ENCODE peak calls at places on chromosomes 12 and 14, in nine cellular contexts. I, U, G, V, S, B, K, P and J are unnamed samples.

GRCh38 chr12:116590561-116590960 is 31.4 kb downstream of the MAP1LC3B2 start:
- DNase-seq in I (no peak), U (no peak), G (no peak), V (no peak), S (no peak), B (no peak), K (peak; percentile 29), P (no peak), J (no peak)

GRCh38 chr12:80313184-80313583 is 130.9 kb upstream of the PTPRQ start:
- DNase-seq in I (no peak), U (no peak), G (no peak), V (no peak), S (no peak), B (no peak), K (peak; percentile 29), P (no peak), J (no peak)

GRCh38 chr14:45698462-45699134 is 445.6 kb upstream of the MIS18BP1 start:
- DNase-seq in I (no peak), U (no peak), G (no peak), V (no peak), S (no peak), B (no peak), K (no peak), P (no peak), J (no peak)

GRCh38 chr14:24141030-24141880 is at the start of gene EMC9:
- DNase-seq in I (peak; percentile 99), U (peak; percentile 100), G (peak; percentile 100), V (peak; percentile 99), S (peak; percentile 100), B (peak; percentile 96), K (peak; percentile 100), P (peak; percentile 100), J (peak; percentile 94)

GRCh38 chr14:32933943-32934890 is 4.5 kb upstream of the NPAS3 start:
- DNase-seq in I (no peak), U (peak; percentile 64), G (no peak), V (no peak), S (peak; percentile 86), B (no peak), K (peak; percentile 58), P (peak; percentile 25), J (no peak)

GRCh38 chr14:36723551-36723950 is 61.9 kb downstream of the PAX9 start:
- DNase-seq in I (no peak), U (no peak), G (no peak), V (no peak), S (no peak), B (no peak), K (no peak), P (no peak), J (no peak)

GRCh38 chr12:1572731-1573130 is 21.6 kb downstream of the FBXL14 start:
- DNase-seq in I (no peak), U (no peak), G (no peak), V (no peak), S (no peak), B (no peak), K (no peak), P (no peak), J (no peak)

GRCh38 chr12:73991138-73991537 is 546.5 kb upstream of the ATXN7L3B start:
- DNase-seq in I (no peak), U (no peak), G (no peak), V (no peak), S (no peak), B (no peak), K (no peak), P (no peak), J (no peak)

GRCh38 chr12:104372048-104372720 is 68.6 kb downstream of the EID3 start:
- DNase-seq in I (no peak), U (no peak), G (no peak), V (no peak), S (no peak), B (no peak), K (no peak), P (no peak), J (peak; percentile 83)

GRCh38 chr12:18578191-18578590 is 159.6 kb downstream of the PLCZ1 start:
- DNase-seq in I (no peak), U (no peak), G (no peak), V (no peak), S (no peak), B (no peak), K (peak; percentile 83), P (no peak), J (no peak)

GRCh38 chr14:46651526-46652144 is at the start of gene RPL10L:
- DNase-seq in I (no peak), U (peak; percentile 72), G (no peak), V (peak; percentile 7), S (peak; percentile 2), B (peak; percentile 1), K (no peak), P (no peak), J (no peak)

GRCh38 chr14:39768579-39768978 is 336.3 kb upstream of the FBXO33 start:
- DNase-seq in I (no peak), U (no peak), G (peak; percentile 9), V (no peak), S (no peak), B (no peak), K (no peak), P (no peak), J (no peak)

GRCh38 chr14:47044841-47045240 is 393.3 kb upstream of the RPL10L start:
- DNase-seq in I (no peak), U (peak; percentile 70), G (no peak), V (peak; percentile 60), S (peak; percentile 58), B (no peak), K (no peak), P (no peak), J (no peak)

GRCh38 chr12:27602516-27602915 is 78.5 kb downstream of the PPFIBP1 start:
- DNase-seq in I (no peak), U (no peak), G (no peak), V (no peak), S (no peak), B (no peak), K (no peak), P (no peak), J (no peak)

GRCh38 chr12:120041386-120042231 is 52.6 kb downstream of the BICDL1 start:
- DNase-seq in I (no peak), U (no peak), G (no peak), V (no peak), S (no peak), B (no peak), K (no peak), P (no peak), J (no peak)

GRCh38 chr12:22802883-22803640 is 178.1 kb downstream of the ETNK1 start:
- DNase-seq in I (no peak), U (no peak), G (no peak), V (no peak), S (no peak), B (no peak), K (no peak), P (no peak), J (no peak)

GRCh38 chr12:21618566-21618965 is 13.9 kb upstream of the GYS2 start:
- DNase-seq in I (no peak), U (no peak), G (no peak), V (no peak), S (no peak), B (no peak), K (no peak), P (no peak), J (no peak)

GRCh38 chr12:43315961-43316360 is 236.0 kb downstream of the ADAMTS20 start:
- DNase-seq in I (no peak), U (no peak), G (no peak), V (no peak), S (no peak), B (no peak), K (no peak), P (no peak), J (no peak)

GRCh38 chr12:76608070-76608469 is 48.5 kb upstream of the OSBPL8 start:
- DNase-seq in I (no peak), U (peak; percentile 70), G (no peak), V (no peak), S (no peak), B (no peak), K (no peak), P (no peak), J (no peak)
- H3K9me3 ChIP-seq in I (no peaks in the 10 kb centered on the region), U (no peaks in the 10 kb centered on the region), G (no peaks in the 10 kb centered on the region), V (no peaks in the 10 kb centered on the region), S (no peaks in the 10 kb centered on the region), B (no peaks in the 10 kb centered on the region), K (no peaks in the 10 kb centered on the region), P (no peaks in the 10 kb centered on the region), J (no peaks in the 10 kb centered on the region)

DNA sequence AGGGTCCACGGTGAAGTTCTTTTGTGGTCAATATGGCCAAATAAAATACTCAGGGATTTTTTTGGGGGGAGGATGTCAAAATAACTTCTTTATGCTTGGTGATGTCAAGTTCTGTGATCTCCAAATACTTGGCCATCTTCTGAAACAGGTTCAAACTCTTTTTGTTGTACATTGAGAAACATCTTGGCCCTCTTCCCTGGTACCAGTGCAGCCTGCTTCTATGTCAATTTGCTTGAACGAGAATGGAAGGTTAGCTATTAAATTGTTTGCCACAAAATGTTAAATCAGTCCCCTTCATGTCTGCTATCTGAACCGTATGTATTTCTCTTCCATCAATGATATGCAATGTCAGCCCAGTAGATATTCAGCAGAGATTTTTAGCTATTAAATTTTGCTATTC is 6.1 kb upstream of the CRADD start:
- DNase-seq in I (no peak), U (no peak), G (no peak), V (no peak), S (no peak), B (no peak), K (no peak), P (no peak), J (no peak)
- H3K9me3 ChIP-seq in I (no peaks in the 10 kb centered on the region), U (peaks cover 8% of the 10 kb centered on the region), G (no peaks in the 10 kb centered on the region), V (no peaks in the 10 kb centered on the region), S (no peaks in the 10 kb centered on the region), B (peaks cover 12% of the 10 kb centered on the region), K (no peaks in the 10 kb centered on the region), P (peaks cover 6% of the 10 kb centered on the region), J (no peaks in the 10 kb centered on the region)

DNA sequence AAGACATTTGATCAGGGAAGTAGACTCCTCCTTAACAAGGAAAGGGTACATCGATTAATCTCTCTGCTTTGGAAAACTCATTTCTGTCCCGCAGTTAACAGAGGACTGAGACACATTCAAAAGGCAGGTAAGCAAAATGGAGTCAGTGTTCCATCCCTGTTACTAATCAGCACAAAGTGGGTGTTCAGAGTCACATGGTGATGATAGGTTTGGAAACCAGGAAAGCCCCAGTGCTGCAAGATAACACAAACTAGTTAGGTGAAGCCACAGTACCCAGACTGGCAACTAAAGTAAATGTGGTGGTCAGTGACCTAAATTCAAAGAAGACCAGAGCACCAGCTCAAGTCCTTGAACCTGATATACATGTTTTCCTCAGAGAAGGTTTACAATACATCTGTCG is 1.8 kb downstream of the OR4K17 start:
- DNase-seq in I (no peak), U (no peak), G (no peak), V (no peak), S (no peak), B (no peak), K (no peak), P (no peak), J (no peak)
- H3K9me3 ChIP-seq in I (no peaks in the 10 kb centered on the region), U (peaks cover 73% of the 10 kb centered on the region), G (no peaks in the 10 kb centered on the region), V (peaks cover 3% of the 10 kb centered on the region), S (peaks cover 37% of the 10 kb centered on the region), B (no peaks in the 10 kb centered on the region), K (peaks cover 4% of the 10 kb centered on the region), P (peaks cover 1% of the 10 kb centered on the region), J (no peaks in the 10 kb centered on the region)

DNA sequence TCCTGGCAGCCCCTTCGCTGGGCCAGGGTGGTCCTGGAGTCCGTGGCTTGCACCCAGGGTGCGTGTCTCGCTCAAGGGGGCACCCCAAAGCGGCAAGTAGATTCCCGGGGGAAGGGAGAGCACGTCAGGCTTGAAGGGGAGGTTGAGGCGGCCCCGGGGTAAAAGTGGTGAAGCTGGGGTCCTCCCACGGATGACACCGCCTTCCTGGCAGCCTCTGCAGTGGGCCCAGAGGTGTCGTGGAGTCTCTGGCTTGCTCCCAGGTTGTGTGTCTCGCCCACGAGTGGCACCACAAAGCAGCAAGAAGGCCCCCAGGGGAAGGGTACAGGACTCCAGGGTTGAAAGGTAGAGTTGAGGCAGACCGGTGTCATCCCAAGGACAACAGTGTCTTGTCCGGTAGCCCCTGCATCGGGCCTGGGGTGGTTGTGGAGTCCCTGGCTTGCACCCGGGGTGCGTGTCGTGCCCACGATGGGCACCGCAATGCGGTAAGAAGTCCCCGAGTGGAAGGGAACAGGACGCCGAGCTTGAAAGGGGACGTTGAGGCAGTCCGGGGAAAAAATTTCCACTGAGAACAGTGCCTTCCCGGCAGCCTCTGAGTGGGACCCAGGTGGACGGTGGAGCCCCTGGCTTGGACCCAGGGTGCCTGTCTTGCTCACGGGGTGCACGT is 158.0 kb upstream of the ALG10B start:
- DNase-seq in I (no peak), U (peak; percentile 18), G (no peak), V (no peak), S (no peak), B (no peak), K (no peak), P (no peak), J (no peak)
- H3K9me3 ChIP-seq in I (no peaks in the 10 kb centered on the region), U (peaks cover 94% of the 10 kb centered on the region), G (no peaks in the 10 kb centered on the region), V (peaks cover 29% of the 10 kb centered on the region), S (no peaks in the 10 kb centered on the region), B (no peaks in the 10 kb centered on the region), K (no peaks in the 10 kb centered on the region), P (no peaks in the 10 kb centered on the region), J (peaks cover 6% of the 10 kb centered on the region)